ENCODE peak calls at places on chromosomes 1 and 21, in four cellular contexts. K, N, U and L are unnamed samples.

GRCh38 chr1:14875781-14876564 is 277.5 kb downstream of the KAZN start:
- DNase-seq in N (no peak), K (no peak), U (no peak), L (no peak)

GRCh38 chr1:245051349-245052221 is 103.2 kb upstream of the KIF26B start:
- DNase-seq in N (no peak), K (peak), U (no peak), L (no peak)

GRCh38 chr1:168637350-168637991 is 61.1 kb downstream of the XCL1 start:
- DNase-seq in N (peak), K (peak), U (peak), L (peak)

GRCh38 chr21:42624095-42624830 is 29.2 kb upstream of the PDE9A start:
- DNase-seq in N (peak), U (no peak), K (no peak), L (no peak)

GRCh38 chr1:222171005-222171404 is 376.9 kb downstream of the HHIPL2 start:
- DNase-seq in U (peak), N (peak), K (peak), L (peak)

GRCh38 chr1:30790850-30791778 is 33.5 kb upstream of the LAPTM5 start:
- DNase-seq in U (no peak), K (no peak), N (no peak), L (no peak)

GRCh38 chr1:227946624-227947424 is 908 bp downstream of the WNT9A start:
- DNase-seq in K (peak), N (peak), U (peak), L (no peak)

GRCh38 chr1:101484896-101485412 is 248.1 kb downstream of the S1PR1 start:
- DNase-seq in U (no peak), K (no peak), N (no peak), L (no peak)

GRCh38 chr1:41849211-41849759 is 69.4 kb downstream of the HIVEP3 start:
- DNase-seq in U (no peak), N (no peak), K (no peak), L (no peak)

GRCh38 chr1:164648211-164649080 is 89.5 kb downstream of the PBX1 start:
- DNase-seq in N (no peak), K (no peak), U (no peak), L (no peak)

GRCh38 chr21:34351786-34352241 is 12.0 kb upstream of the KCNE2 start:
- DNase-seq in U (peak), N (peak), K (peak), L (no peak)

GRCh38 chr1:168945870-168946269 is 160.6 kb upstream of the ATP1B1 start:
- DNase-seq in K (no peak), U (no peak), N (peak), L (no peak)

GRCh38 chr1:33656467-33656866 is 184.0 kb downstream of the ZSCAN20 start:
- DNase-seq in K (no peak), U (no peak), N (no peak), L (no peak)

GRCh38 chr1:33657833-33658232 is 185.4 kb downstream of the ZSCAN20 start:
- DNase-seq in U (no peak), K (no peak), N (no peak), L (no peak)

GRCh38 chr1:33659641-33660040 is 187.2 kb downstream of the ZSCAN20 start:
- DNase-seq in N (no peak), U (no peak), K (no peak), L (no peak)

GRCh38 chr1:33660244-33660643 is 187.8 kb downstream of the ZSCAN20 start:
- DNase-seq in N (no peak), K (no peak), U (no peak), L (no peak)

GRCh38 chr1:33661791-33662190 is 189.3 kb downstream of the ZSCAN20 start:
- DNase-seq in N (no peak), K (no peak), U (no peak), L (no peak)
- TF ChIP-seq CTCF in N (no peak), K (no peak), U (no peak), L (no peak)

GRCh38 chr1:203624341-203624712 is 2.3 kb upstream of the ATP2B4 start:
- DNase-seq in N (no peak), U (no peak), K (no peak), L (no peak)

GRCh38 chr1:203628185-203628996 is 1.8 kb downstream of the ATP2B4 start:
- DNase-seq in U (no peak), N (no peak), K (no peak), L (peak)

GRCh38 chr1:203627819-203628184 is 1.2 kb downstream of the ATP2B4 start:
- DNase-seq in K (no peak), N (no peak), U (no peak), L (no peak)

GRCh38 chr1:203626910-203627246 is 246 bp downstream of the ATP2B4 start:
- DNase-seq in U (no peak), K (no peak), N (no peak), L (no peak)

DNA sequence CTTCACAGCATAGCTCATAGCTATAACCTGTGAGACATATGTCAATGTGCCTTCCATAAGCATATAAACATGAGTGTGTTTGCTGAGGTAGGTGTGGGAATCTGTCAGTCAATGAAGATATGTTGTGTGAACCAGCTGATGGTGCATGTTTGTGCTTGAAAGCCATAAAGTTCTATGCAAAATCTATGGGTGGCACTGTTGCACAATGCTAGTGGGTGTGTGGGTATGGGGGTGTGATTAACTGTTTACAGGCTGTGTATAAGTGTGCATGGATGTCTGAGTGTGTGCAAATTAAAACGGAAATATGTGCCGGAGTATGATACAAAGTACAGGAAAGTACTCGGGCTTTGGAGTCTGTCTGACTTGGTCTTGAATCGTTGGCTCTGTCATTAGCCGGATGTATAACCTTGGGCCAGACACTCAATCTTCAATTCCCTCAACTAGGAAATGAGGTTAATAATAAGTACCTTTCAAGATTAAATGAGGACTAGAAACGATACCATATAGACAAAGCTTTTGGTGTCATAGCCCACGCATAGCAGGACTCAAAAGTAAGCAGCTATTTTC is 926 bp upstream of the ATP2B4 start:
- DNase-seq in N (peak), K (peak), U (no peak), L (peak)
- TF ChIP-seq SIN3A in N (no peak), K (no peak), U (no peak), L (no peak)

DNA sequence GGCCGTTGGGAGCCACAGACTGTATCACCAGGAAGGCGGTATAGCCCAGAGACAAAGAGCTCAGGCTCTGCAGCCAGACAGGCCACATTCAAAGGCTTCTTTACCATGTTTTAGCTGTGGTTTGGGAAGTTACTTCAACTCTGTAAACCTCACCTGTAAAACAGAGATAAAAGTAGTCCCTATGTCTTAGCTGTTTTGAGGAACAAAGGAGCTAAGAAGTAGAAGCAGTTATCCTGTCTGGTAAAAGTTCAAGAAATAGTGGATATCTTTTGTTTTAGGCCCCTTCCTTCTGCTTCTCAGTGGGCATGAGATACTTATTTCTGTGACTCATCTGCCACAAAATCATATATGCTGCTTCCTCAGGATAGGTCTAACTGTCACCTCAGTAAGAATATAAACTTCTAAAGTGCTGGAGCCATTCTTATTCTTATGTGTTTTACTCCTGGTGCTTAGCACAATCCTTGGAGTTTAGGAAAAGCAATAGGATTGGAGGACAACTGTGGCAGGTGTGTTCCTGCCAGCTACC is 6.5 kb downstream of the CD34 start:
- DNase-seq in N (no peak), K (no peak), U (no peak), L (no peak)
- TF ChIP-seq TCF7L2 in N (no peak), K (no peak), U (no peak), L (no peak)

GRCh38 chr1:176461576-176461975 is 1.4 kb upstream of the PAPPA2 start:
- DNase-seq in K (no peak), U (no peak), N (no peak), L (no peak)

GRCh38 chr1:176471338-176472121 is 8.6 kb downstream of the PAPPA2 start:
- DNase-seq in N (no peak), U (no peak), K (no peak), L (no peak)

GRCh38 chr1:176469450-176469985 is 6.5 kb downstream of the PAPPA2 start:
- DNase-seq in K (no peak), N (no peak), U (no peak), L (no peak)

GRCh38 chr1:176462671-176463225 is at the start of gene PAPPA2:
- DNase-seq in K (no peak), U (no peak), N (no peak), L (no peak)

GRCh38 chr1:176466514-176466913 is 3.5 kb downstream of the PAPPA2 start:
- DNase-seq in K (peak), N (peak), U (no peak), L (peak)
- TF ChIP-seq CTCF in K (peak), N (peak), U (peak), L (peak)

GRCh38 chr1:243926803-243927245 is 76.8 kb upstream of the AKT3 start:
- DNase-seq in N (no peak), K (no peak), U (peak), L (peak)

GRCh38 chr1:243924188-243924587 is 74.1 kb upstream of the AKT3 start:
- DNase-seq in U (no peak), K (no peak), N (no peak), L (no peak)

GRCh38 chr1:243923292-243924171 is 73.5 kb upstream of the AKT3 start:
- DNase-seq in K (no peak), N (no peak), U (no peak), L (no peak)

GRCh38 chr1:243926299-243926698 is 76.3 kb upstream of the AKT3 start:
- DNase-seq in K (no peak), U (no peak), N (no peak), L (no peak)

DNA sequence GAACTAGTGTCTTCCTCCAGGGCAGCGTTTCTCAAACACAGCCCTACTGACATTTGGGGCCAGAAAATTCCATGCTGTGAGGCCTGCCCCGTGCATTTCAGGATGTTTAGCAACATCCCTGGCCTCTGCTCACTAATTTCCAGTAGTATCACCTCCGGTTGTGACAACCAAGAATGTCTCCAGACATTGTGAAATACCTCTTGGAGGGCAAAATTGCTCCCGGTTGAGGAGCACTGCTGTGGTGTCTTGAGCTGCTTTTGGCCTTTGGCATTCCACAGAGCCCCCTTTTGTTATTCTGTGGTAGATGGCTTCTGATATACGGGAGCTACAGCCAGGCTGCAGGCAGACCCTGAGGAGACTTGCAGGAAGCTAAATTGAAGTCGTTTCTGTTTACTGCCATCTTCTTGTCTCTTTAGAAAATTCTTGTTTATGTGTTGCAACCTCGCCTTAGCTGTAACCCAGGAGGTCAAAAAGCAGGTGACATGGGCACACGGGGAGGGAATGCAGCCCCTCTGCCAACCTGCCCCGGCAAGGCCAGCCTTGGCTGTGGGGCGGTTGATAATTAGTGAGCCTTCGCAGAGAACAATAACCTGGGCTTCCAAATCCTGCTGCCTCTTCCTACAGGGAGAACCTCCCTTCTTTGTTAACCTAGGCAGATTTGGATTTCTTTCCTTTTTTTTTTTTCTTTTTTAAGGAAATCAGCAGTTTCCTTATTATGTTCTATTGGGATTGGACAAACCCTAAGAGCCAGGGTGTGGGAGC is 74.7 kb upstream of the AKT3 start:
- DNase-seq in N (no peak), U (no peak), K (no peak), L (no peak)
- TF ChIP-seq SIN3A in N (no peak), U (no peak), K (no peak), L (no peak)

GRCh38 chr1:9651565-9652378 is at the start of gene PIK3CD:
- DNase-seq in K (peak), N (no peak), U (no peak), L (no peak)
- TF ChIP-seq TCF7L2 in K (no peak), N (no peak), U (no peak), L (no peak)